ENCODE peak calls at places on chromosomes 13 and 19, in six cellular contexts. P is stimulated activated CD4-positive, alpha-beta T cell treated with anti-CD3 and anti-CD28 coated beads, Interleukin-2, amount 100 ng/mL, for 24 hours; U is NCI-H1092; O is mammary epithelial cell; G is CD8-positive, alpha-beta memory T cell; I is GM13977. C is an unnamed sample.

GRCh38 chr19:41131186-41131585 is 17.0 kb downstream of the CYP2F1 start:
- DNase-seq in I (no peak), G (no peak), P (no peak), O (no peak), U (no peak), C (no peak)

GRCh38 chr13:19179916-19180315 is 1.7 kb downstream of the TUBA3C start:
- DNase-seq in I (no peak), U (no peak), G (no peak), O (no peak), P (no peak), C (no peak)

GRCh38 chr19:49241769-49242168 is 83.2 kb downstream of the SLC6A16 start:
- DNase-seq in P (no peak), U (no peak), I (no peak), O (no peak), G (no peak), C (no peak)

GRCh38 chr13:19845758-19846157 is 17.7 kb downstream of the ZMYM5 start:
- DNase-seq in I (no peak), U (no peak), O (peak), G (no peak), P (no peak), C (peak)

GRCh38 chr19:43618921-43619261 is 538 bp downstream of the ZNF428 start:
- DNase-seq in I (peak), P (peak), U (peak), G (no peak), O (no peak), C (peak)

GRCh38 chr13:29888306-29888705 is 37.9 kb upstream of the UBL3 start:
- DNase-seq in O (peak), I (no peak), U (no peak), P (no peak), G (no peak), C (no peak)

GRCh38 chr19:32581704-32582164 is 744 bp downstream of the PDCD5 start:
- DNase-seq in G (no peak), O (peak), I (no peak), U (no peak), P (no peak), C (peak)

GRCh38 chr19:33809960-33810359 is 13.3 kb downstream of the KCTD15 start:
- DNase-seq in G (no peak), U (no peak), I (no peak), P (no peak), O (no peak), C (no peak)

GRCh38 chr13:29754486-29754806 is 96.0 kb downstream of the UBL3 start:
- DNase-seq in I (no peak), P (peak), G (no peak), U (no peak), O (no peak), C (no peak)

GRCh38 chr19:35211545-35212230 is 16.9 kb downstream of the FAM187B start:
- DNase-seq in G (peak), I (no peak), P (peak), U (no peak), O (no peak), C (no peak)

GRCh38 chr19:48632692-48633147 is 4.5 kb downstream of the DBP start:
- DNase-seq in O (peak), I (no peak), P (no peak), U (no peak), G (no peak), C (no peak)

GRCh38 chr19:31538879-31539278 is 189.6 kb upstream of the TSHZ3 start:
- DNase-seq in I (no peak), O (no peak), P (no peak), G (no peak), U (no peak), C (no peak)

GRCh38 chr13:22110368-22110767 is 439.5 kb downstream of the FGF9 start:
- DNase-seq in I (no peak), P (no peak), O (no peak), U (no peak), G (no peak), C (no peak)

GRCh38 chr13:112968910-112969691 is at the start of gene MCF2L:
- DNase-seq in P (peak), I (peak), O (no peak), U (peak), G (peak), C (no peak)

GRCh38 chr13:106083620-106084350 is 451.7 kb downstream of the EFNB2 start:
- DNase-seq in P (no peak), O (peak), I (peak), U (no peak), G (no peak), C (peak)

GRCh38 chr19:34263745-34264237 is 9.4 kb downstream of the GARRE1 start:
- DNase-seq in U (no peak), P (no peak), O (no peak), I (no peak), G (no peak), C (no peak)

GRCh38 chr13:114007566-114007965 is 33.7 kb upstream of the C13orf46 start:
- DNase-seq in I (no peak), G (no peak), P (no peak), U (no peak), O (no peak), C (no peak)

GRCh38 chr13:32674503-32674902 is 88.3 kb downstream of the PDS5B start:
- DNase-seq in I (no peak), U (no peak), P (no peak), G (no peak), O (no peak), C (no peak)

GRCh38 chr19:56114051-56114694 is 6.9 kb downstream of the ZNF787 start:
- DNase-seq in P (no peak), O (no peak), U (no peak), I (no peak), G (no peak), C (no peak)

GRCh38 chr19:52171321-52172169 is at the start of gene ZNF836:
- DNase-seq in U (no peak), I (peak), P (peak), G (peak), O (peak), C (peak)

GRCh38 chr19:19372656-19373416 is 32.6 kb upstream of the GATAD2A start:
- DNase-seq in O (no peak), P (peak), U (no peak), I (peak), G (no peak), C (peak)

GRCh38 chr19:17855333-17856152 is 4.2 kb upstream of the RPL18A start:
- DNase-seq in G (peak), U (peak), I (peak), O (peak), P (peak), C (peak)

GRCh38 chr13:22278336-22278929 is 607.6 kb downstream of the FGF9 start:
- DNase-seq in O (peak), G (peak), I (peak), U (peak), P (peak), C (peak)

GRCh38 chr13:32877491-32877890 is 138.7 kb upstream of the KL start:
- DNase-seq in P (no peak), U (no peak), I (no peak), O (no peak), G (no peak), C (no peak)

GRCh38 chr19:3027292-3027691 is 1.8 kb downstream of the TLE2 start:
- DNase-seq in O (no peak), U (no peak), I (no peak), G (no peak), P (no peak), C (no peak)

GRCh38 chr13:29582171-29582570 is 13.3 kb downstream of the SLC7A1 start:
- DNase-seq in O (no peak), G (no peak), I (no peak), U (no peak), P (no peak), C (no peak)

GRCh38 chr19:14536926-14537692 is 7.7 kb downstream of the TECR start:
- DNase-seq in O (peak), U (no peak), P (peak), G (peak), I (peak), C (peak)

GRCh38 chr19:34675919-34676318 is 1.0 kb downstream of the SCGB2B2 start:
- DNase-seq in U (no peak), G (no peak), P (no peak), O (no peak), I (no peak), C (no peak)

GRCh38 chr19:12841094-12841493 is 2.8 kb downstream of the MAST1 start:
- DNase-seq in G (no peak), I (peak), O (no peak), U (no peak), P (peak), C (no peak)

GRCh38 chr19:34480971-34481821 is at the start of gene WTIP:
- DNase-seq in U (no peak), I (peak), O (peak), G (no peak), P (no peak), C (peak)

GRCh38 chr19:16890461-16891184 is 1.8 kb downstream of the F2RL3 start:
- DNase-seq in P (no peak), G (no peak), U (no peak), I (no peak), O (no peak), C (no peak)